ENCODE peak calls at places on chromosomes 11 and 22, in nine cellular contexts. W, V, Y, C, Q, X, B, G and Z are unnamed samples.

GRCh38 chr11:19419813-19420212 is 179.1 kb upstream of the E2F8 start:
- DNase-seq in W (no peak), V (no peak), Y (no peak), C (no peak), Q (no peak), X (no peak), B (no peak), G (peak; percentile 75), Z (peak; percentile 92)

GRCh38 chr22:45911601-45912271 is 65.2 kb downstream of the WNT7B start:
- DNase-seq in W (no peak), V (peak; percentile 81), Y (peak; percentile 41), C (peak; percentile 72), Q (peak; percentile 36), X (no peak), B (no peak), G (peak; percentile 96), Z (peak; percentile 95)

GRCh38 chr11:4025248-4025956 is 69.2 kb upstream of the RRM1 start:
- DNase-seq in W (no peak), V (no peak), Y (no peak), C (no peak), Q (no peak), X (no peak), B (no peak), G (no peak), Z (peak; percentile 41)

GRCh38 chr11:129853508-129854228 is 38.0 kb downstream of the TMEM45B start:
- DNase-seq in W (peak; percentile 52), V (peak; percentile 73), Y (no peak), C (peak; percentile 81), Q (peak; percentile 89), X (peak; percentile 23), B (no peak), G (peak; percentile 48), Z (peak; percentile 91)

GRCh38 chr11:29024386-29024785 is 916.2 kb downstream of the METTL15 start:
- DNase-seq in W (no peak), V (no peak), Y (no peak), C (no peak), Q (no peak), X (no peak), B (no peak), G (no peak), Z (no peak)

GRCh38 chr11:61168292-61168691 is 7.1 kb upstream of the VPS37C start:
- DNase-seq in W (no peak), V (no peak), Y (no peak), C (no peak), Q (no peak), X (no peak), B (no peak), G (no peak), Z (no peak)

GRCh38 chr11:9982127-9982795 is 311.8 kb downstream of the SBF2 start:
- DNase-seq in W (no peak), V (no peak), Y (no peak), C (no peak), Q (no peak), X (no peak), B (no peak), G (peak; percentile 51), Z (peak; percentile 51)

GRCh38 chr22:45291061-45291930 is 6.5 kb downstream of the UPK3A start:
- DNase-seq in W (no peak), V (no peak), Y (no peak), C (no peak), Q (no peak), X (no peak), B (no peak), G (no peak), Z (no peak)

GRCh38 chr11:12066799-12067508 is 43.4 kb upstream of the MICAL2 start:
- DNase-seq in W (no peak), V (peak; percentile 93), Y (peak; percentile 36), C (peak; percentile 31), Q (no peak), X (peak; percentile 40), B (peak; percentile 87), G (peak; percentile 93), Z (peak; percentile 82)

GRCh38 chr11:47171057-47171838 is 5.4 kb downstream of the ARFGAP2 start:
- DNase-seq in W (no peak), V (no peak), Y (no peak), C (no peak), Q (no peak), X (no peak), B (no peak), G (no peak), Z (no peak)

GRCh38 chr11:117200813-117201515 is 1.8 kb downstream of the TAGLN start:
- DNase-seq in W (no peak), V (no peak), Y (no peak), C (no peak), Q (no peak), X (no peak), B (no peak), G (no peak), Z (no peak)

GRCh38 chr11:1875093-1875785 is 16.5 kb downstream of the PRR33 start:
- DNase-seq in W (no peak), V (no peak), Y (no peak), C (no peak), Q (no peak), X (no peak), B (peak; percentile 66), G (no peak), Z (peak; percentile 18)

GRCh38 chr11:46554205-46555162 is 39.3 kb downstream of the AMBRA1 start:
- DNase-seq in W (no peak), V (peak; percentile 68), Y (no peak), C (no peak), Q (no peak), X (peak; percentile 31), B (no peak), G (peak; percentile 84), Z (peak; percentile 87)

DNA sequence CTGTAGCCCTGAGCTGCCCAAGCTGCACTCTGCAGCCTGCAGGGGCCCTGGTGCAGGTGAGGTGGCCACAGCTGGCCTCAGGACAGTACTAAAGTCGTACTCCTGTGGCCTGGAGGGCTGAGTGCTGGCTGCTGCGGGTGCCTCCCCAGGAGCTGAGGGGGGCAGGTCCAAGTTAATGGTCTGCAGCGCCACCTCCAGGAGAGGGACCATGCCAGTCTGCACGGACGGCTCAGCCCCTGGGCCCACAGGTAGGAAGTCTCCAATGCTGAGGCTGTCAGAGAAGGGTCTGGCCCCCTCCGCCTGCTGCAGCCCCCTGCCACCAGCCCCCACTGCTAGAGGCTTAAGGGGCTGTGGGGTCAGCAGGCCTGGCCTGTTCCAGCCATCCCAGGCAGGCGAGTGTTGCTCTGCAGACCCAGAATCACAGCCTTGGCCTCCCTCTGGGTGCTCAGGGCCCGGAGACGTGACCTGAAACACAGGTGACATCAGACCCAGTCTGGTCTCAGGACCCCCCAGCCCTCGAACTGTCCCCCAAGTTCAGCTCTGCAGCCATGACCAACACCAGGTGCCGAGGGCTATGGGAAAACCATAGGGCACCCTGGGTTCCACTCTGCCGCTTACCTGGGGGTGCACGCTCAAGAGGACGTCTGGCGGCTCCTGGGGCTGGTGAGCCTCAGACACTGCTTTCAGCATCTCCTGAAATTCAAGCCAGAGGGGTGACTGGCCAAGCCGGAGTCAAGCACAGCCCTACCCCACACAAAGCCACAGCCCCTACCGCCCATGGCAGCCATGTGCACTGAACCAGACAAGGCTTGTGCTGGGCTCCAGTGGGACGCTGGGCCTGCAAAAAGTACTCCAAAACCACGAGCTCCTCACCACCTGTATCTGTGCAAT is 20.8 kb downstream of the SELENOO start:
- DNase-seq in W (no peak), V (no peak), Y (no peak), C (no peak), Q (no peak), X (no peak), B (peak; percentile 63), G (no peak), Z (no peak)
- TF ChIP-seq CTCF in W (peak; percentile 45), V (no peak), Y (no peak), C (no peak), Q (no peak), X (no peak), B (no peak), G (no peak), Z (no peak)

DNA sequence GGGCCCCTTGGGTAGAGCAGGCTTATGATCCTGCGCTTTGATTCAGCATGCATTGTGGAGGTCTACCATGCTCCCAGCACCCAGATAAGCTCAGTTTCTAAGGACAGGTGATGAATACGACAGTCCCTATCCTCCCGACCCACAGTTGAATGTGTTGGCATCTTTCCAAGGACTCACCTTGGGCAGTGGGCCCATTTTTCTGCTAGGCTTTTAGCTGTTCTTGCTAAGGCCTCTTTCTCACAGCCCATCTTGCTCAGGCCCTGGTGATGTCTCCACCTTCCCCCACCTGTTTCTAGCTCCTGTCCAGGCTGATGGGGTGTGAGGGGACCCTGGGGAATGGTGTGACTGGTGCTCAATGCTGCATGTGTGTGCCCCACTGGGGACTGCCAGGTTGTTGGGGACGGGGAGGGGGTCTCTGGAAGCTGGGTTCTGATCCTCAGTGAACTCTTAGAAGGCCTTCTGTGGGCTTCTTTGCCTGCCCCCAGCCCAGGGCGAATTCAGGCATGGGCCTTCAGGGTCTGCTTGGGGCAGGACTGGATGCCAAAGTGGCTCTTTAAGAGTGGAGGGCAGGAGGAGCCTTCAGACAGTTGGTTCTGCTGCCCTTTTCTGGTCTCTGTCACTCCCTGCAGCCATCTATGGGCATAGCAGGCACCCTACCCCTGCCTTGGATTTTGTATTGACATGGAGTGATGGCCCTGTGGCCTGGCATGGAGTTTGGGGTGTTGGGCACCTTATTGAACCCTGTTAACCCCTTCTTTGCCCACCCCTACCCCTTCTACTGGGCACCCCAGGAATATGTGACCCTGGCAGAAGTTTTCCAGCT is 33.1 kb downstream of the PHLDB1 start:
- DNase-seq in W (no peak), V (no peak), Y (no peak), C (peak; percentile 56), Q (no peak), X (peak; percentile 11), B (no peak), G (no peak), Z (peak; percentile 54)
- TF ChIP-seq CTCF in W (no peak), V (no peak), Y (no peak), C (peak; percentile 23), Q (no peak), X (no peak), B (no peak), G (no peak), Z (peak; percentile 50)

GRCh38 chr11:75099635-75100034 is 3.0 kb upstream of the OR2AT4 start:
- DNase-seq in W (no peak), V (no peak), Y (no peak), C (no peak), Q (no peak), X (no peak), B (no peak), G (no peak), Z (no peak)

GRCh38 chr11:75101424-75102128 is 4.9 kb upstream of the OR2AT4 start:
- DNase-seq in W (no peak), V (no peak), Y (no peak), C (no peak), Q (no peak), X (no peak), B (no peak), G (no peak), Z (no peak)

GRCh38 chr11:75097173-75097557 is 489 bp upstream of the OR2AT4 start:
- DNase-seq in W (no peak), V (no peak), Y (no peak), C (no peak), Q (no peak), X (no peak), B (no peak), G (no peak), Z (no peak)

GRCh38 chr11:75100314-75100713 is 3.6 kb upstream of the OR2AT4 start:
- DNase-seq in W (peak; percentile 6), V (peak; percentile 52), Y (no peak), C (no peak), Q (no peak), X (no peak), B (no peak), G (peak; percentile 87), Z (peak; percentile 38)

GRCh38 chr11:75096456-75097172 is at the start of gene OR2AT4:
- DNase-seq in W (no peak), V (no peak), Y (no peak), C (no peak), Q (no peak), X (no peak), B (no peak), G (no peak), Z (no peak)
- TF ChIP-seq CTCF in W (no peak), V (no peak), Y (no peak), C (no peak), Q (no peak), X (no peak), B (no peak), G (no peak), Z (no peak)

GRCh38 chr22:24133187-24133965 is 47.9 kb upstream of the SUSD2 start:
- DNase-seq in W (no peak), V (peak; percentile 49), Y (no peak), C (no peak), Q (no peak), X (peak; percentile 51), B (peak; percentile 75), G (peak; percentile 27), Z (no peak)
- TF ChIP-seq CTCF in W (peak; percentile 25), V (peak; percentile 26), Y (peak; percentile 56), C (no peak), Q (peak; percentile 19), X (peak; percentile 28), B (peak; percentile 58), G (no peak), Z (no peak)